ENCODE peak calls at places on chromosomes 3 and 15, in five cellular contexts. I is brain microvascular endothelial cell; M is sigmoid colon; V is CD8-positive, alpha-beta T cell; T is MCF 10A. F is an unnamed sample.

GRCh38 chr3:119350114-119350513 is 55.9 kb downstream of the ARHGAP31 start:
- DNase-seq in I (no peak), M (no peak), V (no peak), T (no peak), F (no peak)

GRCh38 chr3:188212308-188212969 is 58.5 kb downstream of the LPP start:
- DNase-seq in I (no peak), M (peak; percentile 83), V (no peak), T (no peak), F (no peak)

GRCh38 chr3:179943097-179943880 is 93.4 kb downstream of the PEX5L start:
- DNase-seq in I (no peak), M (no peak), V (no peak), T (no peak), F (no peak)

GRCh38 chr3:30795176-30795575 is 99.3 kb downstream of the GADL1 start:
- DNase-seq in I (no peak), M (no peak), V (no peak), T (no peak), F (no peak)

GRCh38 chr3:130878464-130878863 is 15.4 kb upstream of the ATP2C1 start:
- DNase-seq in I (no peak), M (no peak), V (no peak), T (no peak), F (no peak)

GRCh38 chr3:11185564-11186317 is 31.4 kb downstream of the HRH1 start:
- DNase-seq in I (peak; percentile 66), M (peak; percentile 92), V (no peak), T (peak; percentile 99), F (no peak)

GRCh38 chr3:126083913-126084514 is at the start of gene SLC41A3:
- DNase-seq in I (peak; percentile 56), M (peak; percentile 94), V (peak; percentile 79), T (peak; percentile 78), F (peak; percentile 74)

GRCh38 chr3:104951426-104951825 is 415.3 kb upstream of the ALCAM start:
- DNase-seq in I (peak; percentile 18), M (no peak), V (no peak), T (peak; percentile 32), F (no peak)

GRCh38 chr3:52372822-52373504 is 56.8 kb downstream of the DNAH1 start:
- DNase-seq in I (no peak), M (no peak), V (peak; percentile 39), T (no peak), F (no peak)

GRCh38 chr3:27533718-27534578 is 49.8 kb upstream of the SLC4A7 start:
- DNase-seq in I (peak; percentile 97), M (peak; percentile 85), V (no peak), T (peak; percentile 97), F (no peak)

GRCh38 chr15:35194296-35194695 is 109.2 kb upstream of the NANOGP8 start:
- DNase-seq in I (no peak), M (no peak), V (no peak), T (no peak), F (no peak)

GRCh38 chr15:49530106-49530505 is 90.5 kb downstream of the FAM227B start:
- DNase-seq in I (no peak), M (no peak), V (no peak), T (peak; percentile 53), F (no peak)

GRCh38 chr3:106829206-106829605 is 548.0 kb upstream of the CCDC54 start:
- DNase-seq in I (no peak), M (no peak), V (no peak), T (no peak), F (no peak)

GRCh38 chr3:52237659-52238172 is 1.2 kb downstream of the TWF2 start:
- DNase-seq in I (peak; percentile 81), M (peak; percentile 97), V (no peak), T (peak; percentile 92), F (no peak)

GRCh38 chr3:173945801-173946200 is 548.3 kb downstream of the NLGN1 start:
- DNase-seq in I (no peak), M (no peak), V (no peak), T (no peak), F (no peak)

GRCh38 chr15:65189102-65189740 is 4.1 kb upstream of the CLPX start:
- DNase-seq in I (peak; percentile 60), M (peak; percentile 63), V (no peak), T (peak; percentile 62), F (no peak)

GRCh38 chr15:47885921-47886320 is 168.6 kb downstream of the SEMA6D start:
- DNase-seq in I (peak; percentile 40), M (no peak), V (no peak), T (peak; percentile 89), F (no peak)

GRCh38 chr3:126461450-126462070 is 14.1 kb downstream of the ZXDC start:
- DNase-seq in I (no peak), M (peak; percentile 40), V (no peak), T (no peak), F (no peak)

GRCh38 chr15:99181544-99181943 is 67.8 kb downstream of the TTC23 start:
- DNase-seq in I (peak; percentile 6), M (peak; percentile 79), V (no peak), T (no peak), F (no peak)

GRCh38 chr3:134594236-134594825 is 56.5 kb downstream of the KY start:
- DNase-seq in I (no peak), M (no peak), V (no peak), T (no peak), F (no peak)

GRCh38 chr15:77096131-77096530 is 25.2 kb upstream of the TSPAN3 start:
- DNase-seq in I (no peak), M (no peak), V (no peak), T (no peak), F (no peak)

GRCh38 chr3:125381743-125382142 is 6.6 kb upstream of the ZNF148 start:
- DNase-seq in I (no peak), M (no peak), V (peak; percentile 29), T (no peak), F (no peak)

GRCh38 chr15:85496551-85497545 is 116.4 kb downstream of the AKAP13 start:
- DNase-seq in I (no peak), M (no peak), V (no peak), T (no peak), F (no peak)

GRCh38 chr3:50139308-50139707 is 15.8 kb upstream of the SEMA3F start:
- DNase-seq in I (no peak), M (no peak), V (no peak), T (no peak), F (no peak)

GRCh38 chr3:49670940-49671290 is 3.2 kb upstream of the APEH start:
- DNase-seq in I (no peak), M (no peak), V (no peak), T (no peak), F (no peak)

GRCh38 chr3:163548005-163548404 is 1530.3 kb downstream of the SI start:
- DNase-seq in I (no peak), M (no peak), V (no peak), T (no peak), F (no peak)

GRCh38 chr3:113070226-113071220 is 79.7 kb downstream of the GTPBP8 start:
- DNase-seq in I (peak; percentile 60), M (no peak), V (no peak), T (no peak), F (no peak)

GRCh38 chr15:99096173-99096893 is 8.5 kb upstream of the SYNM start:
- DNase-seq in I (no peak), M (no peak), V (no peak), T (no peak), F (no peak)

GRCh38 chr3:197456271-197457091 is 99.3 kb downstream of the BDH1 start:
- DNase-seq in I (peak; percentile 92), M (peak; percentile 95), V (peak; percentile 36), T (peak; percentile 85), F (peak; percentile 11)

GRCh38 chr3:197460639-197461038 is 95.1 kb downstream of the BDH1 start:
- DNase-seq in I (no peak), M (no peak), V (no peak), T (no peak), F (no peak)

GRCh38 chr3:197458906-197459470 is 96.8 kb downstream of the BDH1 start:
- DNase-seq in I (no peak), M (no peak), V (no peak), T (no peak), F (no peak)

GRCh38 chr3:197460002-197460401 is 95.8 kb downstream of the BDH1 start:
- DNase-seq in I (no peak), M (no peak), V (no peak), T (no peak), F (no peak)

GRCh38 chr3:197458179-197458707 is 97.5 kb downstream of the BDH1 start:
- DNase-seq in I (no peak), M (no peak), V (peak; percentile 28), T (peak; percentile 58), F (peak; percentile 29)
- TF ChIP-seq CTCF in I (peak; percentile 51), M (peak; percentile 37), V (no peak), T (peak; percentile 39), F (peak; percentile 63)

GRCh38 chr15:81002004-81002253 is 1.2 kb downstream of the TLNRD1 start:
- DNase-seq in I (no peak), M (no peak), V (no peak), T (no peak), F (no peak)

GRCh38 chr15:81000626-81001179 is at the start of gene TLNRD1:
- DNase-seq in I (peak; percentile 87), M (peak; percentile 95), V (peak; percentile 81), T (peak; percentile 91), F (peak; percentile 76)

GRCh38 chr15:81001180-81002003 is 669 bp downstream of the TLNRD1 start:
- DNase-seq in I (no peak), M (peak; percentile 79), V (peak; percentile 50), T (peak; percentile 47), F (peak; percentile 20)

GRCh38 chr15:81003023-81003350 is 2.3 kb downstream of the TLNRD1 start:
- DNase-seq in I (no peak), M (no peak), V (no peak), T (no peak), F (no peak)

GRCh38 chr15:81002254-81003022 is 1.7 kb downstream of the TLNRD1 start:
- DNase-seq in I (no peak), M (no peak), V (peak; percentile 29), T (no peak), F (no peak)
- TF ChIP-seq CTCF in I (no peak), M (no peak), V (no peak), T (no peak), F (no peak)

DNA sequence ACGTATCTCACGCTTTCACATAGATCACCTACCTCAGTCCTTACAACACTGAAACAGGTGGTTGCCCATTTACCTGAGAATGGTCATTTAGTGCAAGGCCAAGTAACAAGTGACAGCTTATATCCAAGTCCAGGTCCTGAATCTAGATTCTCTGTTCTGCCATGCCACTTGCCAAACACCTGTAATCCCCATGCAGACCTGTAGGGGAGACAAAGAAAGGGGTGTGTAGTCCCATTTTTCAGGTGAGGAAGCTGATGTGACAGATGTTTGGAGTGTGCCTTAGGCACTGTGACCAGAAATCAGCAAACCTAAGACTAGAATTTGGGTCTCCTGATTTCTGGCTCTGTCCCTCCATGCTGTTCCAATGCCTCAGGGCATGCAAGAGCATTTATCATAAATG is 12.7 kb downstream of the ZNF35 start:
- DNase-seq in I (no peak), M (no peak), V (no peak), T (no peak), F (no peak)
- TF ChIP-seq CTCF in I (peak; percentile 49), M (no peak), V (no peak), T (peak; percentile 21), F (no peak)

GRCh38 chr3:171916888-171917287 is 73.7 kb downstream of the TMEM212 start:
- DNase-seq in I (no peak), M (no peak), V (no peak), T (no peak), F (no peak)

DNA sequence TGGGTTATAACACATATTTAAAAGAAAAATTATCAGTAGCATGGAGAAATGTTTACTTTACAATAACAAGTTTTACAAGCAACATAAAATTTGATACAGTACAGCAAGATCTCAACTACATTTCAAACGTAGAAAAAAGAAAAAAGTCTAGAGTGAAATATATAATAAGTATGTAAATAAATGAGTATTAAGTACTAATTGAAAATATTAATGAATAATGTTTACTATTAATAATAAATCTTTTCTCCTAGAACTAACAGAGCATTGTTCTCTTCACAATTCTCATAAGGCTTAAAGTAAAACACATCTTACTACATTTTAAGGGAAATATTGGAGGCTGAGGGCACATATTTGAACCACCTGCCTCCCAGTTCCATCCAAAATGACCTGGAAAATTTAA is 72.1 kb downstream of the TMEM212 start:
- DNase-seq in I (no peak), M (no peak), V (no peak), T (no peak), F (no peak)
- TF ChIP-seq CTCF in I (no peak), M (no peak), V (no peak), T (no peak), F (no peak)